ENCODE peak calls at places on chromosome 1, in four cellular contexts. E is CD8-positive, alpha-beta memory T cell; Q is neural progenitor cell; B is OCI-LY7. D is an unnamed sample.
A peak's percentile ranks its signal among the peaks of the same experiment; 100 is the strongest.

GRCh38 chr1:999797-1000356 is at the start of gene HES4:
- DNase-seq in Q (peak; percentile 98), E (peak; percentile 46), B (no peak), D (peak; percentile 31)

GRCh38 chr1:203284411-203285208 is 20.7 kb upstream of the BTG2 start:
- DNase-seq in B (no peak), Q (no peak), E (no peak), D (no peak)

GRCh38 chr1:6065093-6065878 is 19.6 kb downstream of the KCNAB2 start:
- DNase-seq in E (no peak), B (no peak), Q (no peak), D (no peak)

GRCh38 chr1:201013031-201013485 is 10.5 kb downstream of the KIF21B start:
- DNase-seq in E (no peak), Q (no peak), B (no peak), D (no peak)

GRCh38 chr1:150256193-150256548 is 1.4 kb upstream of the CA14 start:
- DNase-seq in B (no peak), E (no peak), Q (no peak), D (no peak)

GRCh38 chr1:33094971-33095604 is 14.1 kb downstream of the AZIN2 start:
- DNase-seq in B (peak; percentile 37), E (no peak), Q (peak; percentile 75), D (no peak)

GRCh38 chr1:16181887-16182719 is 26.2 kb upstream of the EPHA2 start:
- DNase-seq in B (no peak), E (no peak), Q (peak; percentile 75), D (no peak)

GRCh38 chr1:64540265-64540791 is 70.4 kb downstream of the CACHD1 start:
- DNase-seq in B (no peak), E (peak; percentile 51), Q (no peak), D (no peak)

GRCh38 chr1:206029484-206029883 is 5.8 kb upstream of the CTSE start:
- DNase-seq in Q (no peak), B (no peak), E (no peak), D (no peak)

GRCh38 chr1:89827902-89828301 is 7.1 kb downstream of the LRRC8D start:
- DNase-seq in Q (no peak), E (no peak), B (no peak), D (no peak)

GRCh38 chr1:51719146-51719545 is 102.3 kb downstream of the OSBPL9 start:
- DNase-seq in E (no peak), Q (peak; percentile 20), B (no peak), D (no peak)

GRCh38 chr1:83034846-83035245 is 964.1 kb downstream of the TTLL7 start:
- DNase-seq in B (no peak), E (no peak), Q (no peak), D (no peak)

GRCh38 chr1:54054438-54054749 is 986 bp downstream of the TCEANC2 start:
- DNase-seq in E (no peak), B (peak; percentile 41), Q (no peak), D (no peak)

GRCh38 chr1:3610823-3611169 is 512 bp downstream of the MEGF6 start:
- DNase-seq in B (no peak), Q (no peak), E (no peak), D (no peak)

GRCh38 chr1:206898089-206898908 is 1.1 kb downstream of the IL24 start:
- DNase-seq in E (no peak), Q (no peak), B (no peak), D (no peak)

GRCh38 chr1:17118706-17119075 is 560 bp downstream of the PADI2 start:
- DNase-seq in B (no peak), E (no peak), Q (peak; percentile 46), D (no peak)

GRCh38 chr1:89821322-89822108 is 683 bp downstream of the LRRC8D start:
- DNase-seq in Q (peak; percentile 89), E (peak; percentile 71), B (peak; percentile 93), D (peak; percentile 61)

GRCh38 chr1:46613661-46614603 is 2.7 kb downstream of the MOB3C start:
- DNase-seq in E (peak; percentile 29), B (peak; percentile 24), Q (peak; percentile 83), D (peak; percentile 73)
- H3K4me1 ChIP-seq in E (peaks cover 62% of the 10 kb centered on the region), B (peaks cover 17% of the 10 kb centered on the region), Q (peaks cover 28% of the 10 kb centered on the region), D (peaks cover 49% of the 10 kb centered on the region)

GRCh38 chr1:39522661-39523567 is 31.5 kb downstream of the BMP8A start:
- DNase-seq in E (no peak), B (no peak), Q (no peak), D (no peak)
- H3K27ac ChIP-seq in E (no peak overlapping the region), B (no peak overlapping the region), Q (no peak overlapping the region), D (no peak overlapping the region)

GRCh38 chr1:211944733-211945500 is 90.4 kb downstream of the INTS7 start:
- DNase-seq in E (no peak), Q (peak; percentile 65), B (no peak), D (no peak)
- H3K36me3 ChIP-seq in E (no peaks in the 10 kb centered on the region), Q (no peaks in the 10 kb centered on the region), B (peaks cover 42% of the 10 kb centered on the region), D (peaks cover 22% of the 10 kb centered on the region)

GRCh38 chr1:111628153-111628552 is 8.6 kb downstream of the RAP1A start:
- DNase-seq in Q (no peak), E (no peak), B (no peak), D (no peak)
- H3K4me1 ChIP-seq in Q (peaks cover 5% of the 10 kb centered on the region), E (peaks cover 89% of the 10 kb centered on the region), B (peaks cover 83% of the 10 kb centered on the region), D (peaks cover 98% of the 10 kb centered on the region)

D was measured in CD4-positive, CD25-positive, alpha-beta regulatory T cell.